ENCODE peak calls at places on chromosomes 12 and 14, in eight cellular contexts. T is GM06990, M is WERI-Rb-1, F is astrocyte of the spinal cord, V is BJ, D is osteoblast, N is lower leg skin, L is OCI-LY7. Y is an unnamed sample.

GRCh38 chr12:23813206-23813605 is 136.3 kb downstream of the SOX5 start:
- DNase-seq in T (no peak), M (peak), F (no peak), V (no peak), D (no peak), N (no peak), L (no peak), Y (no peak)

GRCh38 chr14:83463500-83464098 is 1929.9 kb upstream of the SEL1L start:
- DNase-seq in T (no peak), M (peak), F (peak), V (no peak), D (no peak), N (peak), L (peak), Y (peak)

GRCh38 chr14:101469382-101470251 is 91.7 kb upstream of the DIO3 start:
- DNase-seq in T (no peak), M (no peak), F (no peak), V (no peak), D (no peak), N (no peak), L (no peak), Y (no peak)

GRCh38 chr12:27319394-27319793 is 13.2 kb upstream of the BMAL2 start:
- DNase-seq in T (no peak), M (no peak), F (peak), V (peak), D (peak), N (no peak), L (no peak), Y (peak)

GRCh38 chr14:92653162-92653651 is 95.2 kb downstream of the LGMN start:
- DNase-seq in T (no peak), M (no peak), F (no peak), V (no peak), D (no peak), N (no peak), L (no peak), Y (no peak)

GRCh38 chr14:21072102-21072501 is 2.0 kb downstream of the ARHGEF40 start:
- DNase-seq in T (no peak), M (no peak), F (peak), V (no peak), D (peak), N (peak), L (no peak), Y (no peak)

GRCh38 chr14:95452176-95452889 is 64.1 kb downstream of the SYNE3 start:
- DNase-seq in T (no peak), M (peak), F (no peak), V (no peak), D (no peak), N (no peak), L (peak), Y (no peak)

GRCh38 chr14:54902143-54902520 is 494 bp downstream of the GCH1 start:
- DNase-seq in T (peak), M (peak), F (peak), V (no peak), D (peak), N (peak), L (peak), Y (no peak)

GRCh38 chr12:5258498-5258897 is 173.4 kb upstream of the NTF3 start:
- DNase-seq in T (no peak), M (no peak), F (peak), V (peak), D (no peak), N (peak), L (no peak), Y (no peak)

GRCh38 chr14:35949933-35950332 is 123.8 kb downstream of the BRMS1L start:
- DNase-seq in T (no peak), M (no peak), F (peak), V (no peak), D (no peak), N (no peak), L (no peak), Y (no peak)

GRCh38 chr14:35940291-35940690 is 114.2 kb downstream of the BRMS1L start:
- DNase-seq in T (peak), M (no peak), F (no peak), V (no peak), D (no peak), N (no peak), L (no peak), Y (no peak)

DNA sequence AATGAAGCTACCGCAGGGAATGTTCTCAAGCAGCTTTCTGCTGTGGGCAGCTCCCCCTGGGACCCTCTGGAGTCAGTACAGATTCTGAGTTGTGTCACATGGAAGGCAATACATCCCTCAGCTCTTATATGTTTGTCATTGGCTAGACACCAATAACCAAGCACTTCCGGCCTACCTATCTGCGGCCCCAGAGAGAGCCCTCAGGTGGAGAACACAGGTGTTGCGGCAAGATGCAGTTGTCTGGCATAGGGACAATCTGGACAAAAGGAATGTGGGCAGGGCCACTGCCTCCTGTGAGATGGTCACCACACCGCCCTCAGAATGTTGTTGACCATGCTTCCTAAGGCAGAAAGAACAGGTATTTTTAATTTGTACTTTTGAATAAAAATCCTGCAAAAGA is 118.7 kb downstream of the BRMS1L start:
- DNase-seq in T (no peak), M (peak), F (no peak), V (no peak), D (no peak), N (no peak), L (peak), Y (no peak)
- TF ChIP-seq CTCF in T (peak), M (peak), F (no peak), V (no peak), D (no peak), N (no peak), L (peak), Y (no peak)

DNA sequence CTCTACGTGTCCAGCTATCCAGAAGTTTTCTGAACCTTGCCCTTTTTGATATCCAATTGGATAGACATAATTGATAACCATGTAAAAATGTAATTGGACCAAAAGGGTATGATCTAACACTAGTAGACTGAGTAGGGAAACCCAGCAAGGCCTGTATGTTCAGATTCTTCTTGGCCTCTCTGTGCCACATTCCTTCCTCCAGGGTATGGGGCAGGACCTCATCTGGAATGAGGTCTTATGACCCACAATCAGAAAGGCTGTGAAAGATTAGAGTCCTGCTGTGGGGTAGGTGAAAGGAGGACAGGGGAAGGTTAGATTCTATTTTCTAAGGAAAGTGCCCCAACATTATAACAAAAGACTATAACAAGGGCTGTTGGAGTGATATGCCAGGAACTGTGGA is 51.3 kb upstream of the A2ML1 start:
- DNase-seq in T (no peak), M (no peak), F (no peak), V (no peak), D (no peak), N (no peak), L (no peak), Y (no peak)
- TF ChIP-seq CTCF in T (no peak), M (no peak), F (peak), V (peak), D (peak), N (no peak), L (no peak), Y (peak)

DNA sequence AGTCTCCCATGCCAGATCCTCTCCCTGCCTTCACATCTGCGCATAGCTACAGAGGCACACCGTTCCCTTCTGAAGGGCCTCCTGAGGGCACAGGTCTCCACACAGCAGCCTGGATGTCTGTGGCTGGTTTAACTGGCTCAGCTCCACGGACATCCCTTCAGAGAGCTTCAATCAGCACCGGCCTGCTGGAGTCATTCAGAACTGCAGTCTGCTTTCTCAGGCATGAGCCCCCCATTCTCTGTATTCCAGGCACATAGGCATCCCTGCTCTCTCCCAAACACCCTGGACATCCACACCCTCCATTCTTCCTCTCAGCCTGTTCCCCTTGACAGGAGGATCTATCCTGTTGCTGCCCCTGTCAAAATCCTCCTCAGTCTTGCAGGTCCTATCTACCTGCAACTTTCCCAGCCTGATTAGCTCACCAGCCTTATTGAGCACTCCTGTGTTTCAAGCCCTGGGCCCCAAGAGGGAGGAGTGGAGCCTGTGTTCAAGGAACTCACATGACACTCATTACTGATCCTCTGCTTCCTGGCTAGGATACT is 2.9 kb upstream of the DHRS2 start:
- DNase-seq in T (no peak), M (peak), F (no peak), V (no peak), D (peak), N (no peak), L (no peak), Y (no peak)
- TF ChIP-seq CTCF in T (no peak), M (peak), F (no peak), V (no peak), D (no peak), N (no peak), L (no peak), Y (peak)

DNA sequence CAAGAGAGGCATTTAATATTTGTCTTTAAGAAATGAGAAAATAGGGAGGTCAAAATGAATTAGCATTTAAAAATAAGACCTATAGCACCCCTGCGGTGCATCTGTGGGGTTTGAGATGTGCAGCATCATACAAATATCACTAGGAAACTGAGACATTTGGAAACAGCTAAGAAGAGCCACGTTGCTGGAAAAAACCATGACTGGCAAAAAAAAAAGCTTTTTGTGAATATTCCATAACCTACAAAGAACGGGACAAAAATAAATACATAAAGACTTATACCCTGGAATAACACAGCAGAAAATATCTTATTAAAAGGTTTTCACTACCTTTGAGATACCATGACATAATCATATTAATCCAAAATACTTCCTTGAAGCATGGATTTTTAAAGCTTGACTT is 366.2 kb downstream of the PAWR start:
- DNase-seq in T (no peak), M (no peak), F (no peak), V (no peak), D (no peak), N (no peak), L (no peak), Y (no peak)
- TF ChIP-seq CTCF in T (no peak), M (no peak), F (no peak), V (no peak), D (no peak), N (no peak), L (no peak), Y (no peak)

GRCh38 chr14:102902086-102902485 is 20.4 kb upstream of the AMN start:
- DNase-seq in T (no peak), M (no peak), F (no peak), V (no peak), D (peak), N (no peak), L (no peak), Y (no peak)
- TF ChIP-seq CTCF in T (no peak), M (no peak), F (no peak), V (no peak), D (no peak), N (no peak), L (no peak), Y (no peak)

Y was measured in astrocyte of the cerebellum.